ENCODE peak calls at places on chromosome 11, in six cellular contexts. E is GM23248, Z is GM20000, G is GM10248, A is GM12864, R is GM04504. D is an unnamed sample.

GRCh38 chr11:128713595-128713994 is 19.7 kb downstream of the FLI1 start:
- DNase-seq in E (peak; percentile 47), Z (no peak), G (no peak), A (no peak), R (no peak), D (no peak)

GRCh38 chr11:7031346-7031957 is 11.2 kb downstream of the NLRP14 start:
- DNase-seq in E (no peak), Z (no peak), G (no peak), A (no peak), R (no peak), D (no peak)

GRCh38 chr11:133843454-133843987 is 1.8 kb downstream of the SPATA19 start:
- DNase-seq in E (no peak), Z (no peak), G (no peak), A (no peak), R (no peak), D (no peak)

GRCh38 chr11:5343474-5344335 is at the start of gene OR51B5:
- DNase-seq in E (no peak), Z (no peak), G (no peak), A (no peak), R (no peak), D (no peak)

GRCh38 chr11:111336582-111337256 is 38.4 kb downstream of the POU2AF3 start:
- DNase-seq in E (peak; percentile 94), Z (no peak), G (no peak), A (no peak), R (peak; percentile 56), D (no peak)

GRCh38 chr11:12276356-12276755 is 101.0 kb upstream of the PARVA start:
- DNase-seq in E (no peak), Z (no peak), G (no peak), A (no peak), R (no peak), D (no peak)

GRCh38 chr11:33160147-33160546 is 1.1 kb downstream of the CSTF3 start:
- DNase-seq in E (peak; percentile 71), Z (no peak), G (no peak), A (no peak), R (peak; percentile 22), D (no peak)

GRCh38 chr11:68164437-68164836 is 43.2 kb upstream of the CHKA start:
- DNase-seq in E (peak; percentile 76), Z (no peak), G (no peak), A (no peak), R (no peak), D (no peak)

GRCh38 chr11:18721576-18722292 is 4.3 kb downstream of the IGSF22 start:
- DNase-seq in E (peak; percentile 49), Z (peak; percentile 72), G (peak; percentile 74), A (no peak), R (no peak), D (peak; percentile 70)

GRCh38 chr11:120205596-120206161 is 5.2 kb upstream of the OAF start:
- DNase-seq in E (peak; percentile 91), Z (no peak), G (no peak), A (no peak), R (no peak), D (no peak)

GRCh38 chr11:26621147-26621546 is 49.1 kb upstream of the MUC15 start:
- DNase-seq in E (peak; percentile 93), Z (no peak), G (no peak), A (no peak), R (peak; percentile 65), D (no peak)

GRCh38 chr11:289145-289705 is 299 bp downstream of the PGGHG start:
- DNase-seq in E (no peak), Z (peak; percentile 66), G (no peak), A (no peak), R (no peak), D (peak; percentile 11)

GRCh38 chr11:45922425-45923082 is at the start of gene LARGE2:
- DNase-seq in E (no peak), Z (peak; percentile 66), G (no peak), A (no peak), R (no peak), D (no peak)

GRCh38 chr11:105298630-105299029 is 159.1 kb upstream of the CARD18 start:
- DNase-seq in E (peak; percentile 46), Z (no peak), G (no peak), A (no peak), R (no peak), D (no peak)

GRCh38 chr11:74004694-74005615 is 3.9 kb downstream of the UCP3 start:
- DNase-seq in E (no peak), Z (no peak), G (no peak), A (no peak), R (no peak), D (no peak)

D was measured in WTC11.